ENCODE peak calls at places on chromosomes 5 and 9, in eight cellular contexts. A is ovary, L is Peyer's patch, C is right lobe of liver, F is stomach, H is tibial nerve, Y is heart left ventricle, M is A549. G is an unnamed sample.

GRCh38 chr9:114805670-114806551 is at the start of gene TNFSF15:
- DNase-seq in Y (no peak), H (no peak), C (peak), M (no peak), L (peak), A (peak), F (peak), G (no peak)

GRCh38 chr9:106286249-106286648 is 576.7 kb upstream of the ZNF462 start:
- DNase-seq in Y (no peak), F (no peak), L (no peak), A (no peak), M (peak), H (no peak), C (no peak), G (no peak)

GRCh38 chr5:124869481-124870033 is 123.1 kb upstream of the ZNF608 start:
- DNase-seq in Y (no peak), F (no peak), L (no peak), C (no peak), M (no peak), H (no peak), A (no peak), G (no peak)

GRCh38 chr5:139645495-139645871 is 2.7 kb upstream of the CXXC5 start:
- DNase-seq in L (peak), A (no peak), M (no peak), F (no peak), C (peak), H (no peak), Y (no peak), G (no peak)

GRCh38 chr9:123597926-123598556 is 242.0 kb downstream of the CRB2 start:
- DNase-seq in C (no peak), A (no peak), H (no peak), Y (no peak), L (no peak), F (no peak), M (no peak), G (no peak)

GRCh38 chr5:21263361-21263760 is 1275.4 kb upstream of the CDH18 start:
- DNase-seq in F (no peak), H (no peak), Y (no peak), M (no peak), C (no peak), A (no peak), L (no peak), G (no peak)

GRCh38 chr9:106818034-106818433 is 44.9 kb upstream of the ZNF462 start:
- DNase-seq in H (no peak), F (no peak), C (no peak), L (no peak), Y (no peak), A (no peak), M (no peak), G (no peak)

GRCh38 chr5:173645437-173645807 is 29.0 kb upstream of the BOD1 start:
- DNase-seq in C (no peak), F (no peak), A (no peak), L (no peak), H (no peak), Y (no peak), M (no peak), G (no peak)

GRCh38 chr5:170534177-170534576 is 30.4 kb downstream of the KCNIP1 start:
- DNase-seq in Y (no peak), L (no peak), H (no peak), M (no peak), F (no peak), A (no peak), C (no peak), G (no peak)

GRCh38 chr5:88438006-88438405 is 169.4 kb upstream of the TMEM161B start:
- DNase-seq in C (no peak), F (no peak), M (peak), H (no peak), Y (no peak), L (no peak), A (no peak), G (no peak)

GRCh38 chr5:107104040-107104773 is 566.5 kb downstream of the EFNA5 start:
- DNase-seq in M (no peak), C (no peak), H (no peak), L (no peak), A (no peak), F (no peak), Y (no peak), G (no peak)

GRCh38 chr5:31364881-31365636 is 166.8 kb downstream of the DROSHA start:
- DNase-seq in L (no peak), C (no peak), H (no peak), M (no peak), Y (no peak), F (no peak), A (no peak), G (no peak)

GRCh38 chr5:40386293-40386692 is 293.4 kb upstream of the PTGER4 start:
- DNase-seq in A (no peak), H (no peak), Y (no peak), F (no peak), L (no peak), C (no peak), M (no peak), G (no peak)

GRCh38 chr5:81154725-81155124 is 78.4 kb upstream of the CKMT2 start:
- DNase-seq in A (no peak), Y (no peak), H (no peak), L (no peak), F (no peak), C (no peak), M (no peak), G (no peak)

GRCh38 chr5:34914671-34915138 is 599 bp downstream of the RAD1 start:
- DNase-seq in M (peak), C (peak), H (no peak), Y (peak), L (peak), A (peak), F (peak), G (no peak)

GRCh38 chr9:132582276-132582785 is at the start of gene BARHL1:
- DNase-seq in A (no peak), H (no peak), Y (no peak), M (no peak), C (no peak), L (no peak), F (no peak), G (no peak)

GRCh38 chr5:31193591-31194457 is at the start of gene CDH6:
- DNase-seq in F (no peak), A (peak), L (no peak), Y (peak), C (peak), M (peak), H (no peak), G (no peak)

GRCh38 chr5:11620172-11620571 is 284.1 kb downstream of the CTNND2 start:
- DNase-seq in Y (no peak), L (no peak), H (no peak), F (no peak), A (no peak), C (no peak), M (no peak), G (no peak)

GRCh38 chr5:77308154-77308960 is 97.9 kb downstream of the PDE8B start:
- DNase-seq in A (no peak), Y (no peak), F (no peak), M (no peak), L (no peak), C (no peak), H (no peak), G (no peak)

GRCh38 chr5:141880961-141881801 is 3.0 kb upstream of the PCDH1 start:
- DNase-seq in Y (peak), H (no peak), A (no peak), F (no peak), C (no peak), M (no peak), L (no peak), G (no peak)

GRCh38 chr9:121463026-121463827 is 36.4 kb downstream of the GGTA1 start:
- DNase-seq in C (peak), F (peak), H (peak), L (peak), A (no peak), M (peak), Y (peak), G (no peak)

GRCh38 chr5:73625314-73625904 is 587 bp upstream of the ARHGEF28 start:
- DNase-seq in Y (no peak), C (no peak), F (no peak), H (no peak), L (no peak), M (peak), A (no peak), G (peak)

GRCh38 chr5:39195198-39195826 is 24.1 kb downstream of the FYB1 start:
- DNase-seq in F (no peak), A (no peak), C (no peak), M (no peak), Y (no peak), L (no peak), H (no peak), G (no peak)

GRCh38 chr5:179509239-179509638 is 41.1 kb upstream of the RUFY1 start:
- DNase-seq in M (no peak), L (no peak), H (no peak), C (no peak), A (no peak), F (no peak), Y (no peak), G (no peak)

GRCh38 chr9:116809656-116810055 is 122.6 kb downstream of the TRIM32 start:
- DNase-seq in M (no peak), L (no peak), Y (no peak), A (no peak), F (no peak), H (no peak), C (no peak), G (no peak)

GRCh38 chr5:133944263-133945230 is 23.9 kb downstream of the C5orf15 start:
- DNase-seq in F (peak), C (peak), M (peak), L (peak), Y (no peak), H (no peak), A (no peak), G (no peak)

GRCh38 chr9:114779352-114779845 is 26.4 kb downstream of the TNFSF15 start:
- DNase-seq in A (peak), H (no peak), M (peak), L (peak), C (peak), Y (peak), F (peak), G (peak)

GRCh38 chr9:133782157-133783130 is 44.3 kb upstream of the SARDH start:
- DNase-seq in L (peak), M (peak), C (peak), A (peak), F (peak), Y (peak), H (peak), G (peak)

GRCh38 chr5:135024956-135025729 is 8.9 kb downstream of the PITX1 start:
- DNase-seq in C (peak), A (no peak), Y (no peak), L (no peak), H (no peak), F (no peak), M (peak), G (no peak)

GRCh38 chr5:149674686-149675085 is 55.4 kb upstream of the PPARGC1B start:
- DNase-seq in Y (no peak), L (no peak), A (no peak), C (no peak), H (no peak), M (no peak), F (no peak), G (no peak)

GRCh38 chr9:124685217-124685616 is 85.9 kb downstream of the NR6A1 start:
- DNase-seq in A (no peak), F (no peak), L (no peak), Y (no peak), H (no peak), C (peak), M (no peak), G (no peak)

GRCh38 chr5:35430381-35431162 is 187.1 kb upstream of the SPEF2 start:
- DNase-seq in Y (no peak), F (no peak), L (no peak), H (no peak), A (no peak), M (no peak), C (no peak), G (no peak)

GRCh38 chr9:83544002-83544698 is 5.9 kb upstream of the FRMD3 start:
- DNase-seq in M (peak), Y (peak), C (no peak), A (peak), H (no peak), F (peak), L (peak), G (no peak)

DNA sequence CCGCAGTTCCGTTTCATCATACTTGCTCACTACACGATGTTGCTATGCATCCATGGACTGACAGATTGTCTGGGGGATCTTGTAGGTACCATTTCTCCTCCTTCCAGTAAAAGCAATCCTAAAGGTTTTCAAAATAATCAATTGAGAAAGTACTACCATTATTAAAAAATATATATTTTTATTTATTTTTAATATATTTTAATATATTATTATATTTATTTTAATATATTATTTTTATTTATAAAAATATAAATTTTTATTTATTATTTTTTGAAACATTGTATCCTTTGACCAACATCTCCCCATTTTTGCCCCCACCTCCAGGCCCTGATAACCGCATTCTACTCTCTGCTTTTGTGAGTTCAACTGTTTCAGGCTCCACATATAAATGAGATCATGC is 237.6 kb upstream of the IRX4 start:
- DNase-seq in M (no peak), F (no peak), A (no peak), C (no peak), L (no peak), Y (no peak), H (no peak), G (no peak)
- H3K27ac ChIP-seq in M (no peak), F (no peak), A (no peak), C (no peak), L (no peak), Y (no peak), H (no peak), G (no peak)

GRCh38 chr9:129038109-129038852 is 1.9 kb downstream of the MIGA2 start:
- DNase-seq in Y (peak), A (no peak), L (no peak), C (no peak), M (no peak), F (no peak), H (no peak), G (no peak)

GRCh38 chr9:129033216-129033615 is 3.2 kb upstream of the MIGA2 start:
- DNase-seq in Y (no peak), F (no peak), A (no peak), L (no peak), C (no peak), H (no peak), M (no peak), G (no peak)

GRCh38 chr9:129036923-129037766 is 719 bp downstream of the MIGA2 start:
- DNase-seq in A (no peak), F (no peak), Y (no peak), C (no peak), L (no peak), H (no peak), M (no peak), G (no peak)

GRCh38 chr9:129037767-129038098 is 1.3 kb downstream of the MIGA2 start:
- DNase-seq in C (no peak), L (no peak), H (no peak), A (no peak), F (no peak), M (no peak), Y (no peak), G (no peak)

GRCh38 chr9:129036241-129036922 is at the start of gene MIGA2:
- DNase-seq in Y (peak), C (peak), L (peak), A (peak), M (peak), H (peak), F (peak), G (peak)
- TF ChIP-seq POLR2A in Y (peak), C (peak), L (peak), A (peak), M (peak), H (peak), F (no peak), G (peak)

GRCh38 chr9:128124873-128125574 is 2.5 kb downstream of the PTGES2 start:
- DNase-seq in A (peak), M (peak), C (peak), H (peak), F (peak), L (peak), Y (peak), G (no peak)

GRCh38 chr9:128127568-128127989 is at the start of gene PTGES2:
- DNase-seq in M (peak), A (peak), F (peak), Y (peak), H (peak), C (peak), L (peak), G (peak)

GRCh38 chr9:128125575-128126354 is 1.8 kb downstream of the PTGES2 start:
- DNase-seq in M (no peak), A (no peak), H (no peak), C (peak), L (peak), F (no peak), Y (no peak), G (no peak)

GRCh38 chr9:128127990-128128835 is 684 bp upstream of the PTGES2 start:
- DNase-seq in A (peak), C (peak), H (peak), F (peak), M (peak), L (peak), Y (peak), G (peak)

GRCh38 chr9:128128836-128129590 is 1.5 kb upstream of the PTGES2 start:
- DNase-seq in L (peak), M (no peak), F (no peak), H (no peak), A (no peak), C (peak), Y (no peak), G (no peak)
- TF ChIP-seq CTCF in L (no peak), M (no peak), F (no peak), H (no peak), A (no peak), C (no peak), Y (no peak), G (no peak)

GRCh38 chr5:376951-377325 is 55.4 kb downstream of the AHRR start:
- DNase-seq in L (no peak), H (no peak), F (no peak), M (no peak), Y (no peak), A (no peak), C (no peak), G (no peak)
- H3K27ac ChIP-seq in L (no peak), H (no peak), F (no peak), M (no peak), Y (no peak), A (no peak), C (no peak), G (no peak)

DNA sequence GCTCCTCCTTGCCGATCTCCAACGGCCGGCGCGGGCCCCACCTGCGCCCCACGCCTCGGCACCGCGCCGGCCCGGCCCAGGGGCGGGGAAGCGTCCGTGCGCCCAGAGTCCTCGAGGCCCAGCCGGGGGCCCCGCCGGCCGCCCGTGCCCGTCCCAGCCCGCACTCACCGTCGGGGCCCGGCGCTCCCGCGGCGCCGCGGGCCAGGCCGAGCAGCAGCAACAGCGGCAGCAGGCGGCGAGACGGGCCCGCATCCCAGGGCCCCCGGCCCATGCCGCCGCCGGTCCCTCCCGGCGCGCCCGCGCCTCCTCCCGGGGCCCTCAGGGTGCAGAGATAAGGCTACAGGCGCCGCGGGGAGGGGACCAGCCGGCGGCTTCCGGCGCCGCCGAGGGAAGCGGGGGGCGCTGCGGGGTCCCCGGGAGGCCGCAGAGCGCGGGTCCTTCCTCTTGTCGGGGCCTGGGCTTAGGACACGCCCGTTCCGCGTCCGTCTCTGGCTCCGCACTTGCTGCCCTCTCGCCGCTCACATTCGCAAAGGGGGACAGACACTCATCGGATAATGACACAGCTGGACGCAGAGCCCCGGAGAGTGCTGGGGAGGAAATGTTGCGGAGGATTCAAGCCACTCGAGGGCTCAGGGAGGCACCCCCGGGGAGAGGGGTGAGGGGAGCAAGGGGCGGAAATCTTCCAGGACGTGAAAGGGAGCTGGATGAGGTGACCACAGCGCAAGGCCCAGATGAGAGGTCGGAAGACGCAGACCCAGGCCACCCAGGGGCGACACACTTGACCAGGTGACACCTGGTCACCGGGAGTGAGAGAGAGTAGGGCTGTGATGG is at the start of gene SUSD1:
- DNase-seq in Y (peak), F (peak), M (no peak), L (peak), C (peak), A (peak), H (no peak), G (no peak)
- TF ChIP-seq POLR2A in Y (peak), F (no peak), M (peak), L (peak), C (peak), A (no peak), H (no peak), G (no peak)

GRCh38 chr5:157582731-157583580 is 7.4 kb upstream of the ADAM19 start:
- DNase-seq in H (no peak), C (no peak), M (no peak), Y (no peak), F (no peak), A (no peak), L (no peak), G (no peak)
- TF ChIP-seq CTCF in H (no peak), C (no peak), M (no peak), Y (no peak), F (no peak), A (no peak), L (no peak), G (no peak)

GRCh38 chr9:36897476-36897875 is 136.6 kb downstream of the PAX5 start:
- DNase-seq in F (no peak), M (no peak), H (no peak), C (no peak), L (no peak), Y (no peak), A (no peak), G (no peak)
- H3K27ac ChIP-seq in F (no peak), M (no peak), H (no peak), C (no peak), L (no peak), Y (no peak), A (no peak), G (no peak)